ENCODE peak calls at places on chromosomes 16 and 17, in seven cellular contexts. L, D, T, Q, I, W and C are unnamed samples.

GRCh38 chr17:69327060-69327831 is at the start of gene ABCA5:
- DNase-seq in L (peak), D (peak), T (peak), Q (peak), I (peak), W (peak), C (peak)

GRCh38 chr17:68299817-68300216 is 8.5 kb downstream of the ARSG start:
- DNase-seq in L (no peak), D (no peak), T (no peak), Q (no peak), I (no peak), W (no peak), C (no peak)

GRCh38 chr16:13453325-13453724 is 466.6 kb upstream of the ERCC4 start:
- DNase-seq in L (no peak), D (no peak), T (no peak), Q (no peak), I (no peak), W (no peak), C (no peak)

GRCh38 chr16:89549007-89549700 is 11.3 kb upstream of the RPL13 start:
- DNase-seq in L (no peak), D (no peak), T (no peak), Q (no peak), I (no peak), W (no peak), C (no peak)

GRCh38 chr16:89922884-89923639 is at the start of gene TUBB3:
- DNase-seq in L (no peak), D (peak), T (peak), Q (peak), I (peak), W (peak), C (peak)

GRCh38 chr17:31136319-31136718 is 41.5 kb downstream of the NF1 start:
- DNase-seq in L (no peak), D (no peak), T (no peak), Q (no peak), I (no peak), W (no peak), C (no peak)

GRCh38 chr16:85330694-85331188 is 218.5 kb upstream of the CIBAR2 start:
- DNase-seq in L (no peak), D (peak), T (peak), Q (peak), I (peak), W (no peak), C (no peak)

GRCh38 chr16:4373356-4373908 is 1.8 kb downstream of the VASN start:
- DNase-seq in L (no peak), D (peak), T (no peak), Q (no peak), I (no peak), W (no peak), C (no peak)

GRCh38 chr17:51121620-51122472 is 1.2 kb upstream of the SPAG9 start:
- DNase-seq in L (peak), D (peak), T (peak), Q (peak), I (peak), W (peak), C (peak)

GRCh38 chr16:50096791-50097190 is 31.0 kb downstream of the HEATR3 start:
- DNase-seq in L (no peak), D (peak), T (no peak), Q (no peak), I (no peak), W (no peak), C (no peak)

GRCh38 chr17:40778466-40778865 is 3.9 kb downstream of the KRT27 start:
- DNase-seq in L (no peak), D (no peak), T (no peak), Q (no peak), I (no peak), W (no peak), C (no peak)

GRCh38 chr16:48231675-48232214 is 12.4 kb upstream of the LONP2 start:
- DNase-seq in L (no peak), D (peak), T (peak), Q (peak), I (peak), W (peak), C (no peak)

GRCh38 chr16:54488729-54489128 is 202.1 kb upstream of the IRX3 start:
- DNase-seq in L (no peak), D (no peak), T (no peak), Q (no peak), I (no peak), W (no peak), C (no peak)

GRCh38 chr17:7004398-7005253 is 7.8 kb upstream of the RNASEK start:
- DNase-seq in L (peak), D (peak), T (peak), Q (peak), I (peak), W (peak), C (no peak)

GRCh38 chr16:88200896-88201185 is 181.9 kb upstream of the ZNF469 start:
- DNase-seq in L (no peak), D (no peak), T (no peak), Q (no peak), I (no peak), W (no peak), C (no peak)

GRCh38 chr16:69838417-69838990 is 76.4 kb downstream of the WWP2 start:
- DNase-seq in L (no peak), D (no peak), T (no peak), Q (no peak), I (no peak), W (no peak), C (no peak)

GRCh38 chr17:11122908-11123307 is 118.1 kb upstream of the SHISA6 start:
- DNase-seq in L (no peak), D (no peak), T (no peak), Q (no peak), I (no peak), W (no peak), C (no peak)

GRCh38 chr16:86737083-86737482 is 158.7 kb downstream of the FOXL1 start:
- DNase-seq in L (no peak), D (no peak), T (no peak), Q (no peak), I (no peak), W (no peak), C (no peak)

GRCh38 chr16:71626018-71626857 is at the start of gene MARVELD3:
- DNase-seq in L (no peak), D (peak), T (peak), Q (peak), I (peak), W (peak), C (peak)

GRCh38 chr16:11392041-11392581 is 46.9 kb downstream of the RMI2 start:
- DNase-seq in L (no peak), D (peak), T (peak), Q (no peak), I (no peak), W (no peak), C (no peak)

GRCh38 chr17:73510981-73511442 is 133.2 kb downstream of the SDK2 start:
- DNase-seq in L (no peak), D (peak), T (no peak), Q (no peak), I (no peak), W (no peak), C (no peak)

GRCh38 chr16:72945611-72946010 is 102.3 kb downstream of the ZFHX3 start:
- DNase-seq in L (no peak), D (no peak), T (no peak), Q (no peak), I (no peak), W (no peak), C (no peak)

GRCh38 chr16:4052801-4053662 is 63.2 kb downstream of the ADCY9 start:
- DNase-seq in L (no peak), D (no peak), T (no peak), Q (no peak), I (no peak), W (no peak), C (no peak)

GRCh38 chr17:74408262-74408661 is 23.6 kb upstream of the GPRC5C start:
- DNase-seq in L (no peak), D (no peak), T (no peak), Q (peak), I (peak), W (no peak), C (no peak)

GRCh38 chr16:35543486-35543885 is 2084.1 kb downstream of the TP53TG3F start:
- DNase-seq in L (no peak), D (no peak), T (no peak), Q (no peak), I (no peak), W (no peak), C (no peak)
- TF ChIP-seq TAF1 in L (no peak), D (no peak), T (no peak), Q (no peak), I (no peak), W (no peak), C (no peak)

GRCh38 chr17:42184717-42185496 is at the start of gene HCRT:
- DNase-seq in L (no peak), D (no peak), T (no peak), Q (no peak), I (no peak), W (no peak), C (no peak)

GRCh38 chr17:42181851-42182207 is 887 bp upstream of the KCNH4 start:
- DNase-seq in L (no peak), D (no peak), T (no peak), Q (no peak), I (no peak), W (no peak), C (no peak)

GRCh38 chr17:42183741-42184711 is 1.2 kb downstream of the HCRT start:
- DNase-seq in L (peak), D (peak), T (peak), Q (peak), I (peak), W (peak), C (peak)

GRCh38 chr17:42180922-42181850 is at the start of gene KCNH4:
- DNase-seq in L (peak), D (peak), T (peak), Q (peak), I (peak), W (peak), C (peak)

DNA sequence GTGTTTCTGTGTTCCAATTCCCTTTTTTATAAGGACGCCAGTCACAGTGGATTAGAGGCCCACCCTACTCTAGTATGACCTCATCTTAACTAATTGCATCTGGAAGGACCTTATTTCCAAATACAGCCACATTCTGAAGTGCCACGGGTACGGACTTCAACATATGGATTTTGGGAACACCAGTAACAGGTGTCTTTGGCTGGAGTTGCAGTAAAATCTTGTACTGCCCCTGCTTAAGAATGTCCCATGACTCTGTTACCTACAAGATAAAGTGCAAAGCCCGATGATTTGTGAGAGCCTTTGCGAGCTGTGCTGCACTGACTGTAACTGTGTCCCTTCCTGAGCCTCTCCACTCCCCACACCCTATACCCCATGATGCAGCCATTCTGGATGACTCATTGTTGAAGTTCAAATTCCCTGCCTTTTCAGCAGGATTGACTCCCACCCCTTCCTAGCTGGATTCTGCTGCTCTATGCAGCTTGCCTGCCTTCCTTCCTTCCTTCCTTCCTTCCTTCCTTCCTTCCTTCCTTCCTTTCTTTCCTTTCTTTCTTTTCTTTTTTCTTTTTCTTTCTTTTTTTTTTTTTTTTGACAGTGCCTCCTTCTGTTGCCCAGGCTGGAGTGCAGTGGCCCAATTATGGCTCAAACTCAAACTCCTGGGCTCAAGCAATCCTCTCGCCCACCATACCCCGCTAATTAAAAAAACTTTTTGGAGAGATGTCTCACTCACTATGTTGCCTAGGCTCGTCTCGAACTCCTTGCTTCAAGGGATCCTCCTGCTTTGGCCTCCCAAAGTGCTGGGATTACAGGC is 2.1 kb downstream of the HCRT start:
- DNase-seq in L (no peak), D (no peak), T (no peak), Q (peak), I (peak), W (no peak), C (no peak)
- TF ChIP-seq TAF1 in L (no peak), D (no peak), T (no peak), Q (no peak), I (no peak), W (no peak), C (no peak)

GRCh38 chr16:58652741-58653140 is 23.1 kb upstream of the CNOT1 start:
- DNase-seq in L (no peak), D (peak), T (no peak), Q (peak), I (no peak), W (peak), C (no peak)
- TF ChIP-seq TAF1 in L (no peak), D (no peak), T (no peak), Q (no peak), I (no peak), W (peak), C (no peak)

DNA sequence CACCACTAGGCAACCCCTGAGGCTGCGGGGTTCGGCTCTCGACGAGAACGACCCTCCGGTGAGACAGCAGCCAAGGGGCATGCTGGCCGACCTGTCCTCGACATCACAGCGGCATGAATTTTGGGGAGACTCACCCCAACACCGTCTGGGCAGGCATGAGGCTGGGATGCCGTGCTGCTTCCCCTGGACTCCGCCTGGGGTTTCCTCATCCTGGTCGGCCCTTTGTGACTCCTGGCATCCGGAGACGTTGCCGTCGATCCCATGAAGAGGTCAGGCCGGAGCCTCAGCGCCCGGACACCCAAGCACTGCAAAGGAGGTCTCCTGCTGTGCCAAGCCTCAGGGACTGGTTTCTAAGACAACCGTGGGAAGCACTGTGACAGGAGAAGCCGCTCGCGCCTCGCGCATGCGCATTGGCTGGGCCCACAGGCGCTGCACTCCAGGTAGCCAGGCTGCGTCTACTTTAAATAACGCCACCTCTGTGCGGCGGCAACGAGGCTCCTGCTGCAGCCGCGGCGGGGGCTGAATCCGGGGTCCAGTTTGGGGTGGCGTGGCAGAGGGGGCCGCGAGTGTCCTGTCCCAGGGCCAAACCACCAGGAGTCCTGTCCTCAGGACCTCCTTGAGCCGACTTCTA is 13.8 kb upstream of the KCNJ18 start:
- DNase-seq in L (no peak), D (peak), T (no peak), Q (no peak), I (peak), W (no peak), C (no peak)
- TF ChIP-seq TAF1 in L (no peak), D (no peak), T (no peak), Q (no peak), I (no peak), W (no peak), C (no peak)